ENCODE peak calls at places on chromosomes 4 and X, in six cellular contexts. One of them, this sample, is unnamed.

GRCh38 chr4:102787096-102787867 is 26.5 kb upstream of the MANBA start:
- DNase-seq in NB4: no peak
- DNase-seq in AG09309: peak
- DNase-seq in mesendoderm: no peak
- DNase-seq in aorta: no peak
- DNase-seq in cardiac muscle cell: no peak
- DNase-seq in this sample: no peak

GRCh38 chr4:132417220-132417619 is 731.9 kb upstream of the PCDH10 start:
- DNase-seq in AG09309: no peak
- DNase-seq in cardiac muscle cell: no peak
- DNase-seq in NB4: no peak
- DNase-seq in mesendoderm: peak
- DNase-seq in aorta: no peak
- DNase-seq in this sample: no peak

GRCh38 chr4:33184684-33185083 is 2464.5 kb downstream of the PCDH7 start:
- DNase-seq in NB4: peak
- DNase-seq in cardiac muscle cell: no peak
- DNase-seq in mesendoderm: no peak
- DNase-seq in AG09309: no peak
- DNase-seq in aorta: no peak
- DNase-seq in this sample: no peak

GRCh38 chrX:82692991-82693390 is 815.1 kb upstream of the POU3F4 start:
- DNase-seq in AG09309: no peak
- DNase-seq in NB4: no peak
- DNase-seq in aorta: no peak
- DNase-seq in cardiac muscle cell: no peak
- DNase-seq in mesendoderm: no peak
- DNase-seq in this sample: no peak

GRCh38 chrX:97490656-97491055 is 606.9 kb downstream of the RPA4 start:
- DNase-seq in NB4: no peak
- DNase-seq in cardiac muscle cell: no peak
- DNase-seq in mesendoderm: no peak
- DNase-seq in aorta: no peak
- DNase-seq in AG09309: no peak
- DNase-seq in this sample: no peak

GRCh38 chr4:110510282-110510681 is 34.3 kb downstream of the ENPEP start:
- DNase-seq in aorta: no peak
- DNase-seq in NB4: no peak
- DNase-seq in mesendoderm: no peak
- DNase-seq in cardiac muscle cell: no peak
- DNase-seq in AG09309: no peak
- DNase-seq in this sample: no peak

GRCh38 chrX:13170966-13171558 is 126.6 kb upstream of the FAM9C start:
- DNase-seq in AG09309: no peak
- DNase-seq in aorta: no peak
- DNase-seq in cardiac muscle cell: no peak
- DNase-seq in NB4: no peak
- DNase-seq in mesendoderm: no peak
- DNase-seq in this sample: no peak

GRCh38 chrX:99348256-99348655 is 1061.8 kb downstream of the PCDH19 start:
- DNase-seq in mesendoderm: no peak
- DNase-seq in aorta: no peak
- DNase-seq in AG09309: no peak
- DNase-seq in cardiac muscle cell: no peak
- DNase-seq in NB4: no peak
- DNase-seq in this sample: no peak

GRCh38 chrX:42290608-42291007 is 367.3 kb upstream of the CASK start:
- DNase-seq in cardiac muscle cell: no peak
- DNase-seq in NB4: peak
- DNase-seq in AG09309: no peak
- DNase-seq in mesendoderm: peak
- DNase-seq in aorta: no peak
- DNase-seq in this sample: no peak

GRCh38 chr4:163810757-163811156 is 316.3 kb downstream of the TMA16 start:
- DNase-seq in NB4: no peak
- DNase-seq in mesendoderm: no peak
- DNase-seq in AG09309: no peak
- DNase-seq in cardiac muscle cell: no peak
- DNase-seq in aorta: no peak
- DNase-seq in this sample: no peak

GRCh38 chrX:119288890-119289393 is 52.9 kb downstream of the PGRMC1 start:
- DNase-seq in NB4: peak
- DNase-seq in mesendoderm: no peak
- DNase-seq in cardiac muscle cell: no peak
- DNase-seq in AG09309: no peak
- DNase-seq in aorta: no peak
- DNase-seq in this sample: no peak

GRCh38 chr4:43587746-43588145 is 695.2 kb downstream of the GRXCR1 start:
- DNase-seq in NB4: no peak
- DNase-seq in AG09309: no peak
- DNase-seq in cardiac muscle cell: no peak
- DNase-seq in mesendoderm: no peak
- DNase-seq in aorta: no peak
- DNase-seq in this sample: no peak

GRCh38 chr4:2441393-2442174 is 22.8 kb downstream of the CFAP99 start:
- DNase-seq in aorta: peak
- DNase-seq in AG09309: no peak
- DNase-seq in mesendoderm: peak
- DNase-seq in NB4: peak
- DNase-seq in cardiac muscle cell: peak
- DNase-seq in this sample: no peak

GRCh38 chrX:39504227-39504626 is 593.5 kb downstream of the BCOR start:
- DNase-seq in cardiac muscle cell: no peak
- DNase-seq in mesendoderm: no peak
- DNase-seq in NB4: no peak
- DNase-seq in aorta: no peak
- DNase-seq in AG09309: no peak
- DNase-seq in this sample: no peak

GRCh38 chr4:100492129-100492528 is 25.7 kb downstream of the EMCN start:
- DNase-seq in mesendoderm: no peak
- DNase-seq in aorta: no peak
- DNase-seq in AG09309: no peak
- DNase-seq in cardiac muscle cell: no peak
- DNase-seq in NB4: no peak
- DNase-seq in this sample: no peak

GRCh38 chrX:22135994-22136684 is 104.0 kb downstream of the PHEX start:
- DNase-seq in aorta: no peak
- DNase-seq in cardiac muscle cell: peak
- DNase-seq in AG09309: peak
- DNase-seq in NB4: peak
- DNase-seq in mesendoderm: peak
- DNase-seq in this sample: no peak

GRCh38 chrX:47283015-47283771 is 50.4 kb downstream of the USP11 start:
- DNase-seq in aorta: no peak
- DNase-seq in mesendoderm: no peak
- DNase-seq in NB4: peak
- DNase-seq in AG09309: no peak
- DNase-seq in cardiac muscle cell: no peak
- DNase-seq in this sample: no peak

GRCh38 chr4:150510176-150510875 is 71.6 kb upstream of the MAB21L2 start:
- DNase-seq in aorta: no peak
- DNase-seq in AG09309: peak
- DNase-seq in NB4: no peak
- DNase-seq in mesendoderm: no peak
- DNase-seq in cardiac muscle cell: no peak
- DNase-seq in this sample: no peak

GRCh38 chrX:134294548-134294947 is 57.6 kb downstream of the CCDC160 start:
- DNase-seq in cardiac muscle cell: peak
- DNase-seq in AG09309: no peak
- DNase-seq in aorta: no peak
- DNase-seq in mesendoderm: no peak
- DNase-seq in NB4: peak
- DNase-seq in this sample: no peak

GRCh38 chrX:153488231-153488914 is 6.4 kb upstream of the BGN start:
- DNase-seq in mesendoderm: peak
- DNase-seq in AG09309: no peak
- DNase-seq in NB4: no peak
- DNase-seq in cardiac muscle cell: no peak
- DNase-seq in aorta: peak
- DNase-seq in this sample: no peak
- H3K4me3 ChIP-seq in mesendoderm: no peak
- H3K4me3 ChIP-seq in AG09309: no peak
- H3K4me3 ChIP-seq in NB4: no peak
- H3K4me3 ChIP-seq in cardiac muscle cell: no peak
- H3K4me3 ChIP-seq in aorta: no peak
- H3K4me3 ChIP-seq in this sample: no peak

DNA sequence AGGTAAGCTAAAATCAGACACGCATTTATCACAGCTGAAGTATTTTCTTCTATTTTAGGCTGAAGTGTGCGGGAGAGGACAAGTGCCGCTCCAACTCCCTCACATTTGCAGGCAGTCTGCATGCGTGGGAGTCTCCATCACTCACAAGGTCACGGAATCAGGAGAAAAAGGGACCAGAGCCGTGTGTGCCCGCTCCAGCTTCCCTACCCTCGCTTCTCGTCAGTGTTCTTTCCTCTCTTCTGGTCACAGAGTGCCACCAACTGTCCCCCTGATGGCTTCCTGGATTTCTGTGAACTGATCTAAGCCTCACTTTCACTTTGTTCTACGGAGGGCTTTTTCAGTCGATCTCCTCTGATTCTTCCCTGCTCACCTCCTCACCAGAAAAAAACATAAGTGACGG is 407.3 kb upstream of the AADAT start:
- DNase-seq in cardiac muscle cell: no peak
- DNase-seq in NB4: peak
- DNase-seq in aorta: no peak
- DNase-seq in AG09309: no peak
- DNase-seq in mesendoderm: no peak
- DNase-seq in this sample: no peak
- H3K4me3 ChIP-seq in cardiac muscle cell: no peak
- H3K4me3 ChIP-seq in NB4: peak
- H3K4me3 ChIP-seq in aorta: peak
- H3K4me3 ChIP-seq in AG09309: no peak
- H3K4me3 ChIP-seq in mesendoderm: no peak
- H3K4me3 ChIP-seq in this sample: no peak

GRCh38 chr4:119116925-119117900 is 18.4 kb upstream of the MYOZ2 start:
- DNase-seq in AG09309: no peak
- DNase-seq in mesendoderm: no peak
- DNase-seq in aorta: no peak
- DNase-seq in NB4: no peak
- DNase-seq in cardiac muscle cell: no peak
- DNase-seq in this sample: no peak
- H3K4me3 ChIP-seq in AG09309: no peak
- H3K4me3 ChIP-seq in mesendoderm: no peak
- H3K4me3 ChIP-seq in aorta: no peak
- H3K4me3 ChIP-seq in NB4: no peak
- H3K4me3 ChIP-seq in cardiac muscle cell: no peak
- H3K4me3 ChIP-seq in this sample: no peak

GRCh38 chrX:43663173-43663572 is 7.1 kb downstream of the MAOA start:
- DNase-seq in aorta: no peak
- DNase-seq in mesendoderm: peak
- DNase-seq in AG09309: no peak
- DNase-seq in NB4: no peak
- DNase-seq in cardiac muscle cell: no peak
- DNase-seq in this sample: no peak

GRCh38 chrX:43664258-43664657 is 8.2 kb downstream of the MAOA start:
- DNase-seq in NB4: no peak
- DNase-seq in AG09309: no peak
- DNase-seq in mesendoderm: no peak
- DNase-seq in cardiac muscle cell: no peak
- DNase-seq in aorta: no peak
- DNase-seq in this sample: no peak

GRCh38 chrX:43664708-43665107 is 8.6 kb downstream of the MAOA start:
- DNase-seq in aorta: no peak
- DNase-seq in mesendoderm: no peak
- DNase-seq in cardiac muscle cell: no peak
- DNase-seq in NB4: no peak
- DNase-seq in AG09309: no peak
- DNase-seq in this sample: no peak

GRCh38 chrX:43666301-43666912 is 10.3 kb downstream of the MAOA start:
- DNase-seq in AG09309: no peak
- DNase-seq in NB4: peak
- DNase-seq in aorta: no peak
- DNase-seq in mesendoderm: no peak
- DNase-seq in cardiac muscle cell: no peak
- DNase-seq in this sample: no peak

DNA sequence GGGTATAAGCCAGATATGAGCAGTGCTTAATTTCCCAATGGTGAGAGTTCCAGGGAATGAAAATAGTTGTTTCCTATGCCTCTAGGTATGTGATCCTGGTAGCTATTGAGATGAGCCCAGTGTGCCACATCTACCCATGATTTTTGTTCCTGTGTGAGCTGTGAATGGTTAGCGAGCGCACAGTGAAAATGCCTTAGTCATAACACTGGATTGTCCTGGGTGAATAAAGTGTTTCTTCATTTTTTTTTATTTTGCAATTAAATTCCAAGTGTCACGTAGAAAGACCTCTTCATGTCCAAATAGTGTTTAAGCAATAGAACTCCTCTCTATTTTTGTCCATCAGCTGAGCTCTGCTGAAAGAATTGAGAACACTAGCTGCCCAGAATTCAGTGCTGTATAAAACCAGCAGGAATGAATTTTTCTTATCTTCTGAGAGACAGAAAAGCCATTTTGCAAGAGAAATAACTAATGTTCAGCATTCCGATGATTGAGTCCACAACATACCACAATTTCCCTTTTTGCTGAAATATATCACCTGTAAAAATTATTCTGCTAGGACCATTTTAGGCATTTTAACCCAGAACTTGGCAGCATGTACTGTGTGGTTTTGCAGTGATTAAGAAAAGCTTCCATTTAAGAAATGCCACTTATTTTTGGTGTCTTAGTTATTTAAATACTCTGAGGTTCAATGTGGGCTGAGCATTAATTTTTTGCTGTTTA is 5.6 kb downstream of the MAOA start:
- DNase-seq in mesendoderm: no peak
- DNase-seq in AG09309: no peak
- DNase-seq in cardiac muscle cell: no peak
- DNase-seq in aorta: no peak
- DNase-seq in NB4: no peak
- DNase-seq in this sample: no peak
- H3K4me3 ChIP-seq in mesendoderm: no peak
- H3K4me3 ChIP-seq in AG09309: no peak
- H3K4me3 ChIP-seq in cardiac muscle cell: no peak
- H3K4me3 ChIP-seq in aorta: no peak
- H3K4me3 ChIP-seq in NB4: no peak
- H3K4me3 ChIP-seq in this sample: peak

DNA sequence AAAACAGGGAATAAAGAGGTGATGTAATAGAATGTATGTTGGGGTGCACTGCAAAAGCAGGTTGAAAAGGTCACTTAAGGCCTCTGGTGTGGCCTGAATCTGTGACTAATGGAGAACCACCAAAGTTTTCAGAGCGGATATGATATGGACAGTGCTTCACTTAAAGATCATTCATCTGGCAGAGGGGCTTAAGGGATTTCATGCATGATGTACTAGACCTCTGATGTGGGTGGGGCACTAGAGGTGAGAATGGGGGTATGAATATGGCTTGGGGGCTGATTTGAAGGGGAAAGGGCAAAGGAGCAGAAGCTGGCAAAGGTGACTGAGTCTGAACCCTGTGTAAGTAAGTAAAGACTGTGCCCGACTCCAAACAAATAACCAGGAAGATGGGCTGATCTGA is 62.4 kb upstream of the MCF2 start:
- DNase-seq in AG09309: no peak
- DNase-seq in cardiac muscle cell: no peak
- DNase-seq in mesendoderm: no peak
- DNase-seq in aorta: no peak
- DNase-seq in NB4: no peak
- DNase-seq in this sample: no peak
- H3K4me3 ChIP-seq in AG09309: no peak
- H3K4me3 ChIP-seq in cardiac muscle cell: no peak
- H3K4me3 ChIP-seq in mesendoderm: no peak
- H3K4me3 ChIP-seq in aorta: no peak
- H3K4me3 ChIP-seq in NB4: no peak
- H3K4me3 ChIP-seq in this sample: no peak

GRCh38 chr4:84870398-84871163 is 95.9 kb downstream of the WDFY3 start:
- DNase-seq in AG09309: no peak
- DNase-seq in cardiac muscle cell: no peak
- DNase-seq in aorta: no peak
- DNase-seq in mesendoderm: peak
- DNase-seq in NB4: no peak
- DNase-seq in this sample: no peak
- H3K4me3 ChIP-seq in AG09309: no peak
- H3K4me3 ChIP-seq in cardiac muscle cell: no peak
- H3K4me3 ChIP-seq in aorta: no peak
- H3K4me3 ChIP-seq in mesendoderm: no peak
- H3K4me3 ChIP-seq in NB4: no peak
- H3K4me3 ChIP-seq in this sample: no peak

This sample was measured in sigmoid colon.